ENCODE peak calls at places on chromosome 18, in four cellular contexts. N is H1, A is K562, Y is HepG2. O is an unnamed sample.

GRCh38 chr18:46281185-46282176 is 177.3 kb downstream of the HAUS1 start:
- DNase-seq in N (peak; percentile 88), A (peak; percentile 68), Y (peak; percentile 44), O (peak; percentile 43)

GRCh38 chr18:30682667-30683066 is 359.9 kb downstream of the DSC3 start:
- DNase-seq in N (no peak), A (no peak), Y (no peak), O (no peak)

GRCh38 chr18:58264846-58265245 is 220.8 kb downstream of the NEDD4L start:
- DNase-seq in N (no peak), A (no peak), Y (no peak), O (no peak)

GRCh38 chr18:46722051-46722450 is 34.8 kb downstream of the ST8SIA5 start:
- DNase-seq in N (no peak), A (no peak), Y (no peak), O (no peak)

GRCh38 chr18:31410716-31411483 is 34.3 kb downstream of the DSG4 start:
- DNase-seq in N (no peak), A (no peak), Y (no peak), O (no peak)

GRCh38 chr18:49898421-49898820 is 85.1 kb upstream of the ACAA2 start:
- DNase-seq in N (peak; percentile 73), A (peak; percentile 39), Y (peak; percentile 43), O (peak; percentile 5)

GRCh38 chr18:78525364-78526111 is 454.1 kb upstream of the SALL3 start:
- DNase-seq in N (no peak), A (no peak), Y (no peak), O (no peak)

GRCh38 chr18:34039194-34039593 is 185.5 kb downstream of the NOL4 start:
- DNase-seq in N (no peak), A (no peak), Y (no peak), O (no peak)

GRCh38 chr18:25830787-25831186 is 259.6 kb downstream of the SS18 start:
- DNase-seq in N (no peak), A (no peak), Y (peak; percentile 2), O (no peak)

GRCh38 chr18:10875836-10876235 is 273.5 kb downstream of the PIEZO2 start:
- DNase-seq in N (no peak), A (no peak), Y (peak; percentile 23), O (no peak)

GRCh38 chr18:77207540-77207939 is 42.1 kb upstream of the GALR1 start:
- DNase-seq in N (no peak), A (no peak), Y (peak; percentile 42), O (peak; percentile 76)

GRCh38 chr18:76130845-76131244 is 364.2 kb downstream of the ZNF516 start:
- DNase-seq in N (no peak), A (no peak), Y (no peak), O (no peak)

GRCh38 chr18:3248670-3249359 is 1.2 kb downstream of the MYL12A start:
- DNase-seq in N (no peak), A (no peak), Y (peak; percentile 61), O (no peak)

GRCh38 chr18:70148539-70148938 is 56.9 kb downstream of the RTTN start:
- DNase-seq in N (no peak), A (no peak), Y (no peak), O (no peak)

GRCh38 chr18:67428148-67428547 is 88.4 kb downstream of the DSEL start:
- DNase-seq in N (no peak), A (no peak), Y (no peak), O (no peak)

GRCh38 chr18:45291616-45292612 is 323.4 kb upstream of the SLC14A2 start:
- DNase-seq in N (no peak), A (no peak), Y (no peak), O (no peak)

GRCh38 chr18:46939337-46939963 is 22.0 kb downstream of the KATNAL2 start:
- DNase-seq in N (no peak), A (no peak), Y (peak; percentile 15), O (no peak)

GRCh38 chr18:11654736-11655604 is 34.1 kb upstream of the GNAL start:
- DNase-seq in N (peak; percentile 94), A (peak; percentile 72), Y (no peak), O (peak; percentile 37)

GRCh38 chr18:42548493-42548892 is 567.0 kb downstream of the RIT2 start:
- DNase-seq in N (no peak), A (no peak), Y (no peak), O (no peak)

GRCh38 chr18:32308493-32309120 is 118.8 kb downstream of the MEP1B start:
- DNase-seq in N (no peak), A (no peak), Y (no peak), O (peak; percentile 36)

GRCh38 chr18:48230459-48231113 is 178.6 kb downstream of the ZBTB7C start:
- DNase-seq in N (peak; percentile 84), A (peak; percentile 38), Y (peak; percentile 57), O (peak; percentile 66)

GRCh38 chr18:37445368-37445767 is 120.2 kb downstream of the CELF4 start:
- DNase-seq in N (no peak), A (no peak), Y (no peak), O (no peak)

GRCh38 chr18:23484783-23485182 is 18.5 kb upstream of the RMC1 start:
- DNase-seq in N (no peak), A (no peak), Y (no peak), O (no peak)

GRCh38 chr18:22199005-22199404 is 29.6 kb downstream of the GATA6 start:
- DNase-seq in N (no peak), A (no peak), Y (no peak), O (no peak)

GRCh38 chr18:3151379-3152264 is 68.1 kb downstream of the MYOM1 start:
- DNase-seq in N (no peak), A (peak; percentile 65), Y (peak; percentile 36), O (peak; percentile 17)

GRCh38 chr18:72697706-72698105 is 153.6 kb upstream of the CBLN2 start:
- DNase-seq in N (no peak), A (no peak), Y (no peak), O (no peak)

GRCh38 chr18:36341944-36342343 is 44.4 kb downstream of the FHOD3 start:
- DNase-seq in N (no peak), A (no peak), Y (no peak), O (no peak)

GRCh38 chr18:36340232-36340631 is 42.7 kb downstream of the FHOD3 start:
- DNase-seq in N (no peak), A (no peak), Y (no peak), O (no peak)

GRCh38 chr18:36337679-36338419 is 40.3 kb downstream of the FHOD3 start:
- DNase-seq in N (no peak), A (no peak), Y (peak; percentile 19), O (no peak)

GRCh38 chr18:36335476-36336279 is 38.2 kb downstream of the FHOD3 start:
- DNase-seq in N (no peak), A (no peak), Y (no peak), O (no peak)

GRCh38 chr18:36338420-36338933 is 41.0 kb downstream of the FHOD3 start:
- DNase-seq in N (no peak), A (no peak), Y (no peak), O (no peak)
- TF ChIP-seq PHF8 in N (no peak), A (no peak), Y (no peak), O (no peak)

DNA sequence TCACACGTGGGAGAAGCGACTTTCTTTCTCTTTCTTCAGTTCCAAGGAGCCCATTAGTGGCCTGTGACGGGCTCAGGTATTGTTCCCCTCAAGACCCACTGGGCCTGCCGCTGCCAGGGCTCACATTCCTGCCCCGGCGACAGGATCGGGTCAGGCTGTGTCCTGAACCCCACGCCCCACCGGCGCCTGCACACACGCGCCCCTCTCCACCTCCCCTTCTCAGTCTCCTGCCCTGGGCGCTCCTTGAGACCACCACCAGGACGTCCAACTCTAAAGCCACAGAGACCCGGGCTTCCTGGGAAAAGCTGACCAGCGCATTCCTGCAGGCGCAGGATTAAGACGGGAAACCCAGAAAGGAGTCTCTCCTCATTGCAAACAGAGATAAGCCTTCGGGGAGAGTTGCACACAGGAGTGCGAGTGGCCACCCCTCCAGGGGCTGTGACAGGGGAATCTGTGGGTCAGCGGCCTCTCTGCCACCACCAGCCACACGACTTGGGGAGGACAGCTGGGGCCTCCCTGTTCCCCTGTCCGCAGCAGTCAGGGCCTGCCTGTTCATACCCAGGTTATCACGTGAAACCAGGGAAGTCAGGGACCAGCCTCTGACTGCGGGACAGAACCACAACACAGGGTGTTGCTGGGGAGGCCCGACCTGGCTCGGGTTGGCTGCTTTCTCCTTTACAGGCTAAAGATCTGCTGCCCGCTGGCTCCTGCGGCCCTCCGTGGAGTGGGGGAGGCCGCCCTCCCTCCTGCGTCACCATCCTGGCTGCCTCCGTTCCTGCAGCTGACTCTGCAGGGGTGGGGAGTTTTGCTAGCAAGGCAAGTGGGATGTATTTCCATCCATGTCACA is 88.8 kb downstream of the ZCCHC2 start:
- DNase-seq in N (peak; percentile 60), A (peak; percentile 38), Y (no peak), O (no peak)
- TF ChIP-seq KDM1A in N (no peak), A (no peak), Y (no peak), O (no peak)

DNA sequence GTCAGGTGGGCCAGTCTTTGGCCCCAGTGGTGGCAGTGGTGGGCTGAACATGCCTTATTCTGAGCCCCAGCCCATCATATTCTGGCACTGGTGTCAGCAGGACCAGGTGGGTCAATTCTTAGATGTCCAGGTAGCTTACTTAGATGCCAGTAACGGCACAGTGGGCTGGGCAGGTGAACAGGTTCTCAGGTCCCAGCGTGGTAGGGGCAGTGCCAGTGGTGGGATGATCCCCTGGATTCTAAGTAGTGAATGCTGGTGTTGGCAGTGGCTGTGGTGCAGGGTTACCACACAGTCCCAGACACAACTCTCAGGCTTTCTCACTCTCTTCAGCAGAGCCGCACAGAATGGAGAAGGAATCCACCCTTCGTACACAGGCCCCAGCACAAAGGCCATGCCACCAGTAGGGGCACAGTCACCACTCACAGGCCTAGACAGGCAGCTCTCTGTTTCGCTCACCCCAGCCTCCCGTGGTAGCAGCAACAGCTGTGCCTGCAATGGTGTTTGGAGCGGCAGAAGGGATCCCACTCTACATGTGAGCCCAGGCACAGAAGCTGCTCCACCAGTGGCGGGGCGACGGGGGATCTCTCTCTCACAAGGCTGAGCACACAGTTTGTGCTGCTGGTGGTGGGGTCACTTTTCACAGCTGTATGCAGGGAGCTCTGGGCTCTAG is 97.3 kb downstream of the ANKRD12 start:
- DNase-seq in N (peak; percentile 52), A (no peak), Y (no peak), O (no peak)
- TF ChIP-seq PHF8 in N (no peak), A (no peak), Y (no peak), O (no peak)

GRCh38 chr18:27007880-27008279 is 142.4 kb upstream of the AQP4 start:
- DNase-seq in N (no peak), A (no peak), Y (no peak), O (no peak)

GRCh38 chr18:27005589-27005988 is 140.1 kb upstream of the AQP4 start:
- DNase-seq in N (no peak), A (no peak), Y (peak; percentile 22), O (peak; percentile 39)

GRCh38 chr18:26999797-27000196 is 134.3 kb upstream of the AQP4 start:
- DNase-seq in N (no peak), A (no peak), Y (no peak), O (no peak)

GRCh38 chr18:27008575-27008974 is 143.1 kb upstream of the AQP4 start:
- DNase-seq in N (no peak), A (no peak), Y (no peak), O (no peak)

GRCh38 chr18:27004056-27004829 is 138.7 kb upstream of the AQP4 start:
- DNase-seq in N (no peak), A (no peak), Y (no peak), O (no peak)
- TF ChIP-seq KDM1A in N (no peak), A (no peak), Y (no peak), O (no peak)

GRCh38 chr18:53796042-53796729 is 428.3 kb downstream of the MBD2 start:
- DNase-seq in N (no peak), A (no peak), Y (peak; percentile 1), O (no peak)
- TF ChIP-seq PHF8 in N (no peak), A (no peak), Y (no peak), O (no peak)

O was measured in A549.